ENCODE peak calls at places on chromosomes 11 and 22, in four cellular contexts. B is PC-3, D is ovary, I is tibial artery. E is an unnamed sample. For H3K27me3, the result is how much of the 10 kb centered on the place peaks cover.

GRCh38 chr22:22941831-22942510 is 54.4 kb downstream of the IGLL5 start:
- DNase-seq in D (peak), I (peak), B (no peak), E (no peak)

GRCh38 chr11:17786824-17787525 is 52.4 kb downstream of the KCNC1 start:
- DNase-seq in D (no peak), I (no peak), B (peak), E (peak)

GRCh38 chr11:44139565-44140313 is 44.3 kb downstream of the EXT2 start:
- DNase-seq in D (no peak), I (no peak), B (no peak), E (no peak)

GRCh38 chr11:120129570-120129969 is 8.3 kb downstream of the TRIM29 start:
- DNase-seq in B (no peak), D (no peak), I (peak), E (no peak)

GRCh38 chr11:10918698-10919097 is 60.8 kb upstream of the ZBED5 start:
- DNase-seq in D (no peak), I (no peak), B (no peak), E (no peak)

GRCh38 chr11:12541588-12542151 is 132.6 kb upstream of the TEAD1 start:
- DNase-seq in D (no peak), I (peak), B (no peak), E (no peak)

GRCh38 chr11:2175659-2176058 is 4.0 kb upstream of the TH start:
- DNase-seq in I (no peak), D (no peak), B (peak), E (peak)

GRCh38 chr11:119843760-119844330 is 114.8 kb upstream of the NECTIN1 start:
- DNase-seq in D (no peak), I (no peak), B (peak), E (no peak)

GRCh38 chr11:96424693-96425092 is 34.9 kb downstream of the JRKL start:
- DNase-seq in D (no peak), I (no peak), B (peak), E (no peak)

DNA sequence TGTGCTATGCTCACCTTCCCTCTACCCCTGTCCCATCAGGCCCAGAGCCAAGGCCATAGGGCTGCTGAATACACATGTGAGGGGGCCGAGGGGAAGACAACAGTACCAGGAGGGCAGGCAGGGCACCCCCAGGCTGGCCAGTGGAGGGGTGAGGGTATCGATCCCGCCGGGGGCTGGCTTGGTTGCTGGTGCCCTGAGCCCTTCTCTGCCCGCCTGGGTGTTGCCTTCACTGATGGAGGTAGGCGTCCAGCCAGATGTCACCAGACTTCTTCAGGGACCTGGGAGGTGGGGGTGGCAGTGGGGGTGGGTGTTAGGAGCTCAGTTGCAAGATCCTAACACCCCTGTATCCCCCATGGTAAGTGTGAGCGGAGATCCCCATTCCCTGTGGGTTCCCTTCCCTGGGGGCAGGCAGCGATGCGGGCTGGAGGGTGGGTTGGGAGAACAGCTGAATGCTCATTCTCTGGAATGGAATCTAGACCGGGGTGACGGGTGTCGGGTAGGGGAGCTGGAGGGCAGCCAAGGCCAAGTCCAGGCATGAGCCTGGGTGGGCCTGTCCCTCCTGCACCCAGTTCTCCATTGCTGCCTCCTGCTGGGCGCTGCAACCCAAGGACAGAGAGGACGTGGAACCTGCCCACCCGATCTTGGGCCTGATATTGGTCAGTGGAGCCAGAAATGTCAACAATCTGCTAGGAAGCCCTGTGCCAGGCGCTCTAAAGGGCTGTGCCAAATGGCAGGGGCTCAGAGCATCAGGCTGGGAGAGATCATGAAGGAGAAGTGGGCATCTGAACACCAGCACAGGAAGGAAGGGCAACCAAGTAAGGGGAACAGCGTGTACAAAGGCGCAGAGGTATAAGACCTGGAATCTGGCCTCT is 17.5 kb downstream of the FADS3 start:
- DNase-seq in B (no peak), I (no peak), D (no peak), E (no peak)
- TF ChIP-seq CTCF in B (peak), I (no peak), D (no peak), E (no peak)

GRCh38 chr22:48450188-48450825 is 1377.4 kb downstream of the BRD1 start:
- DNase-seq in B (no peak), D (no peak), I (peak), E (no peak)

GRCh38 chr22:48451891-48452290 is 1375.8 kb downstream of the BRD1 start:
- DNase-seq in B (no peak), D (no peak), I (peak), E (no peak)

GRCh38 chr22:48452766-48453165 is 1374.9 kb downstream of the BRD1 start:
- DNase-seq in B (no peak), D (no peak), I (peak), E (no peak)

GRCh38 chr22:48453751-48454485 is 1373.8 kb downstream of the BRD1 start:
- DNase-seq in B (no peak), I (peak), D (no peak), E (no peak)

GRCh38 chr22:48453171-48453570 is 1374.5 kb downstream of the BRD1 start:
- DNase-seq in I (no peak), D (no peak), B (no peak), E (no peak)
- H3K4me3 ChIP-seq in I (no peak), D (no peak), B (no peak), E (no peak)

GRCh38 chr22:50483977-50484853 is 2.4 kb upstream of the MIOX start:
- DNase-seq in B (no peak), I (no peak), D (no peak), E (no peak)
- H3K27me3 ChIP-seq in B (under half), I (half or more), D (under half), E (under half)

DNA sequence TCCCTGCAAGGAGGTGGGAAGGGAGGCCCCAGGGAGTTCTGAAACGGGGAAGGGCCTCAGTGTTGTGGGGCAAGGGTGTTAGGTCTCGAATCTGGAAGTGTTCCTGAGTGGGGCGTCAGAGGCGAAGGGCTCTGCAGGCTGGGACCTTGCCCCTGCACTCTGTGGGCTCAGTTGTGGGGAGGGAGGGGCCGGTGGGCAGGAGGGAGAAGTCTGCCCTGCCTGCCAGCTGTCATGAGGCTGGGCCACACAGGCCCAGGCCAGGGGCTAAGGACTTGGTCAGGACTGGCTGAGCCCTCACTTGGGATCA is at the start of gene CRACR2B:
- DNase-seq in D (no peak), B (no peak), I (no peak), E (no peak)
- TF ChIP-seq CTCF in D (no peak), B (no peak), I (no peak), E (no peak)

GRCh38 chr11:70398834-70399680 is 728 bp downstream of the CTTN start:
- DNase-seq in D (peak), B (no peak), I (peak), E (no peak)

GRCh38 chr11:70402685-70403084 is 4.4 kb downstream of the CTTN start:
- DNase-seq in D (no peak), B (peak), I (no peak), E (no peak)

GRCh38 chr11:70397983-70398833 is at the start of gene CTTN:
- DNase-seq in B (peak), D (peak), I (peak), E (peak)

GRCh38 chr11:70399681-70400112 is 1.4 kb downstream of the CTTN start:
- DNase-seq in B (peak), I (peak), D (peak), E (peak)

GRCh38 chr11:70400643-70401042 is 2.3 kb downstream of the CTTN start:
- DNase-seq in D (no peak), B (no peak), I (no peak), E (no peak)
- H3K4me3 ChIP-seq in D (no peak), B (peak), I (no peak), E (no peak)